ENCODE peak calls at places on chromosome 19, in six cellular contexts. P is PC-3, V is WERI-Rb-1, J is upper lobe of right lung, G is psoas muscle, U is caudate nucleus. Q is an unnamed sample.

GRCh38 chr19:35404879-35405622 is 34.2 kb downstream of the GPR42 start:
- DNase-seq in P (peak), V (no peak), J (no peak), G (peak), U (no peak), Q (peak)

GRCh38 chr19:12163841-12164240 is 945 bp downstream of the ZNF136 start:
- DNase-seq in P (peak), V (no peak), J (no peak), G (no peak), U (no peak), Q (peak)

GRCh38 chr19:35181387-35181786 is 26.9 kb downstream of the FXYD5 start:
- DNase-seq in P (no peak), V (no peak), J (no peak), G (no peak), U (no peak), Q (no peak)

GRCh38 chr19:3538965-3539742 is at the start of gene TEKTIP1:
- DNase-seq in P (no peak), V (no peak), J (peak), G (no peak), U (no peak), Q (peak)

GRCh38 chr19:28148554-28148953 is 1064.4 kb downstream of the UQCRFS1 start:
- DNase-seq in P (no peak), V (no peak), J (no peak), G (no peak), U (no peak), Q (no peak)

GRCh38 chr19:799076-799881 is 2.0 kb downstream of the PTBP1 start:
- DNase-seq in P (peak), V (no peak), J (no peak), G (peak), U (no peak), Q (peak)

GRCh38 chr19:45816236-45817009 is 1.3 kb upstream of the RSPH6A start:
- DNase-seq in P (no peak), V (no peak), J (no peak), G (no peak), U (no peak), Q (no peak)

GRCh38 chr19:58379276-58379675 is 1.6 kb downstream of the ZNF837 start:
- DNase-seq in P (no peak), V (no peak), J (no peak), G (no peak), U (no peak), Q (no peak)

GRCh38 chr19:5805465-5806132 is 732 bp downstream of the NRTN start:
- DNase-seq in P (peak), V (peak), J (peak), G (no peak), U (no peak), Q (peak)

GRCh38 chr19:39924952-39925351 is 9.5 kb downstream of the FCGBP start:
- DNase-seq in P (no peak), V (no peak), J (no peak), G (no peak), U (no peak), Q (no peak)

GRCh38 chr19:2246801-2247361 is 2.2 kb upstream of the AMH start:
- DNase-seq in P (peak), V (no peak), J (no peak), G (peak), U (peak), Q (no peak)

GRCh38 chr19:19653597-19654147 is 9.8 kb downstream of the ATP13A1 start:
- DNase-seq in P (no peak), V (no peak), J (no peak), G (no peak), U (no peak), Q (no peak)

GRCh38 chr19:7789447-7789846 is 26.4 kb downstream of the CLEC4M start:
- DNase-seq in P (no peak), V (no peak), J (no peak), G (no peak), U (no peak), Q (no peak)

GRCh38 chr19:1011831-1012333 is 9.0 kb downstream of the TMEM259 start:
- DNase-seq in P (no peak), V (no peak), J (no peak), G (no peak), U (no peak), Q (no peak)

GRCh38 chr19:14514215-14514871 is 3.9 kb downstream of the DNAJB1 start:
- DNase-seq in P (no peak), V (no peak), J (no peak), G (no peak), U (no peak), Q (no peak)

GRCh38 chr19:49210108-49210900 is 52.7 kb downstream of the TRPM4 start:
- DNase-seq in P (peak), V (peak), J (peak), G (no peak), U (no peak), Q (peak)

GRCh38 chr19:19526581-19527370 is 1.9 kb upstream of the YJEFN3 start:
- DNase-seq in P (no peak), V (no peak), J (no peak), G (no peak), U (no peak), Q (no peak)

GRCh38 chr19:4094761-4095487 is 28.2 kb upstream of the ZBTB7A start:
- DNase-seq in P (no peak), V (no peak), J (no peak), G (no peak), U (no peak), Q (no peak)

GRCh38 chr19:15448778-15449619 is 757 bp downstream of the WIZ start:
- DNase-seq in P (no peak), V (no peak), J (no peak), G (no peak), U (no peak), Q (peak)

GRCh38 chr19:2461751-2462634 is 5.2 kb upstream of the LMNB2 start:
- DNase-seq in P (peak), V (no peak), J (peak), G (peak), U (peak), Q (peak)

GRCh38 chr19:6246174-6247006 is 33.4 kb downstream of the MLLT1 start:
- DNase-seq in P (no peak), V (no peak), J (no peak), G (no peak), U (no peak), Q (no peak)

GRCh38 chr19:990119-990571 is 6.0 kb downstream of the WDR18 start:
- DNase-seq in P (no peak), V (peak), J (no peak), G (no peak), U (no peak), Q (no peak)

GRCh38 chr19:19053508-19054314 is 10.1 kb upstream of the SLC25A42 start:
- DNase-seq in P (peak), V (peak), J (peak), G (peak), U (no peak), Q (peak)

DNA sequence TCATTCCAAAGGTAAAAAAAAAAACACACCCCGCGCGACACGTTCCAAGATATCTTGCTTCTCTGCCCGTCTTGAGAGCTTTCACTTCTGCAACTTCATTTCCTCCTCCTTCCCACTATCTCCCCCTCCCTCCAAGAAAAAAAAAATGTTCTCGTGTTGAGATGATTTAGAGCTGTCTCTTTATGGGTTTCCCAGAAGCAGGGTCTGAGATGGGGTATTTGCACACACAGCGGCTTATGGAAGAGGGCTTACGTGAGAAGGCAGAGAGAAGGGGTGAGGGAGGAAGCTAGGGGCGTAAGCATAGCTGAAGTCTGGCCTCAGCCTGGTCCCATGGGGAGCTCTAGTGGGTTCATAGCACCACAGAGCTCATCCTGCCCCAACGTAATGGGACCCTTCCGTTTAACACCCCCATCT is 31.3 kb upstream of the USE1 start:
- DNase-seq in P (no peak), V (no peak), J (no peak), G (no peak), U (no peak), Q (no peak)
- H3K27ac ChIP-seq in P (no peak), V (no peak), J (peak), G (no peak), U (no peak), Q (no peak)

GRCh38 chr19:47421844-47422395 is 2.6 kb upstream of the MEIS3 start:
- DNase-seq in P (no peak), V (peak), J (no peak), G (no peak), U (no peak), Q (no peak)
- H3K27ac ChIP-seq in P (no peak), V (peak), J (no peak), G (no peak), U (no peak), Q (no peak)

DNA sequence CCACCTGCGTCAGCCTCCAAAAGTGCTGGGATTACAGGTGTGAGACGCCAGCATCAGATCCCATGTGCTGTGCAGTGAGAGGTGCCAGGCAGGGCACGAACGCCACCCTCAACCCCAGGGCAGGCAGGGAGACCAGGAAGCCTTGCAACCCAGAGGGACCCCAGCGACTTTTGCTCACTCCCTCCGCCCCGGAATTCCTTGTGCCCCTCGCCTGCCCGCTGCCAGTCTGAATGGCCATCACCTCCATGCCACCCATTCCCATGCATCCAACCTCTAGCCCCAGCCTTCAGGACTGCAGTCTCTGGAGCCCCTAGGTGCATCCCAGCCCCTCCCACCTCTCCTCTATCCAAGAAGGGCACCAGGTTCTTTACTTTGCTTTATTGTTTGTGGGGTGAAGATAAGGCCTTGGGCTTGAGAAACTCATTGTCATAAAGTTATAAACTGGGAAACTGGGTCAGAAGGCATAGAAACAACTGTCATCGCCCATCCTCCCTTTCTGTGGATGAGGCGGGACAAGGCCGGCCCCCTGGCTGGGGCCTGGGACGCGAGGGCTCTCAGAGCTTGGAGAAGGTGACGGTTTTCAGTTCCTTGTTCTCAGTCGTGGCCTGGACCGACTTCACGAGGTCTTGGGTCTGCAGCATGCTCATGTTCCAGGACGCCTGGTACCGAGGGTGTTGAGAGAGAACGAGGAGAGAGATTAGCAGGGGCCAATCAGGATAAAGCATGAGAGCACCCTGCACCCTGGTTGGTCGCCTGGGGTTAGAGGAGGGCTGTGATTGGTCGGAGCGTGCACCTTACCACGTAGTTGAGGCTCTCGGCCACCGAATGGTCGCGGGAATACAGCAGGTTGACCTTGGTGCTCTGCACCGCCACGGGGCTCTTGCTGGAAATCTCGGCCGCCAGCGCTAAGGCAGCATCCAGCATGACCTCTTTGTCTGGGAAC is 2.6 kb upstream of the LGALS4 start:
- DNase-seq in P (no peak), V (no peak), J (no peak), G (no peak), U (no peak), Q (no peak)
- H3K27ac ChIP-seq in P (no peak), V (no peak), J (no peak), G (no peak), U (no peak), Q (no peak)

DNA sequence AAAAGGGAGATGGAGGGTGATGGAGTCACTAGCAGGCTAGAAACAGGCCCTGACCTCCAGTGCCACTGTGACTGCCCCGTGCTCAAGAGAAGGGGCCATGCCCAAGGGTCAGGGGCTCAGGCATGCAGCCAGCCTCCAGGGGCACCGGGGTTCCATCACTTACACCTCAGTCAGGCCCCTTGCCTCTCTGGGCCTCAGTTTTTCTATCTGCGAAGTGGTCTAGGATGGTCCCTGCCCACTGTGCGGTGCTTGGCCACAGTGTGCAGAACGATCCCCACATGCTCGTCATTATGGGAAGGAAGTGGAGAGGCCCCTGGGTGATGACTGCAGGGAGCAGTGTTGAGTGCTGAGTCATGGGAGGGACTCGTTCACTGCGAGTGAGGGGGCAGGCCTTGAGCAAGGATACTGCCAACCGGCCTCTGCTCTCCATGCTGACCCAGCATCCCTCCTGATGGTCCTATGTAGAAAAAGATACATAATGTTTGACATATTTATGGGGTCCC is 23.1 kb downstream of the TMED1 start:
- DNase-seq in P (peak), V (no peak), J (no peak), G (peak), U (no peak), Q (peak)
- H3K27ac ChIP-seq in P (peak), V (no peak), J (peak), G (peak), U (no peak), Q (peak)